ENCODE peak calls at places on chromosomes 12 and 14, in six cellular contexts. One of them, this sample, is unnamed.

GRCh38 chr12:122356192-122356635 is 66.3 kb downstream of the CLIP1 start:
- DNase-seq in NCI-H1417: peak
- DNase-seq in NCI-H1092 treated with DMSO at 0.1 percent for 48 hours: peak
- DNase-seq in RPMI8226: peak
- DNase-seq in retina: peak
- DNase-seq in iPS-NIHi11: peak
- DNase-seq in this sample: peak

GRCh38 chr14:99763527-99764221 is 29.5 kb upstream of the EML1 start:
- DNase-seq in NCI-H1417: no peak
- DNase-seq in RPMI8226: no peak
- DNase-seq in NCI-H1092 treated with DMSO at 0.1 percent for 48 hours: no peak
- DNase-seq in retina: no peak
- DNase-seq in iPS-NIHi11: no peak
- DNase-seq in this sample: no peak

GRCh38 chr12:12724421-12725085 is 7.4 kb downstream of the CDKN1B start:
- DNase-seq in NCI-H1092 treated with DMSO at 0.1 percent for 48 hours: peak
- DNase-seq in NCI-H1417: peak
- DNase-seq in iPS-NIHi11: peak
- DNase-seq in RPMI8226: no peak
- DNase-seq in retina: peak
- DNase-seq in this sample: no peak

GRCh38 chr12:52268212-52268611 is 6.2 kb upstream of the KRT86 start:
- DNase-seq in iPS-NIHi11: no peak
- DNase-seq in NCI-H1092 treated with DMSO at 0.1 percent for 48 hours: no peak
- DNase-seq in NCI-H1417: no peak
- DNase-seq in retina: no peak
- DNase-seq in RPMI8226: no peak
- DNase-seq in this sample: no peak

GRCh38 chr12:68358532-68359485 is 26.6 kb upstream of the MDM1 start:
- DNase-seq in NCI-H1092 treated with DMSO at 0.1 percent for 48 hours: peak
- DNase-seq in iPS-NIHi11: peak
- DNase-seq in NCI-H1417: no peak
- DNase-seq in retina: peak
- DNase-seq in RPMI8226: peak
- DNase-seq in this sample: peak

GRCh38 chr12:65182012-65182739 is 12.8 kb downstream of the LEMD3 start:
- DNase-seq in RPMI8226: no peak
- DNase-seq in retina: no peak
- DNase-seq in NCI-H1417: no peak
- DNase-seq in iPS-NIHi11: no peak
- DNase-seq in NCI-H1092 treated with DMSO at 0.1 percent for 48 hours: no peak
- DNase-seq in this sample: no peak

GRCh38 chr14:79426103-79426755 is 785.1 kb downstream of the DIO2 start:
- DNase-seq in NCI-H1417: peak
- DNase-seq in retina: peak
- DNase-seq in iPS-NIHi11: no peak
- DNase-seq in NCI-H1092 treated with DMSO at 0.1 percent for 48 hours: peak
- DNase-seq in RPMI8226: no peak
- DNase-seq in this sample: no peak

GRCh38 chr12:55700255-55701018 is 7.3 kb downstream of the ITGA7 start:
- DNase-seq in NCI-H1417: no peak
- DNase-seq in NCI-H1092 treated with DMSO at 0.1 percent for 48 hours: no peak
- DNase-seq in RPMI8226: peak
- DNase-seq in retina: no peak
- DNase-seq in iPS-NIHi11: no peak
- DNase-seq in this sample: no peak

GRCh38 chr12:100752841-100753240 is 41.7 kb upstream of the ANO4 start:
- DNase-seq in NCI-H1417: no peak
- DNase-seq in NCI-H1092 treated with DMSO at 0.1 percent for 48 hours: no peak
- DNase-seq in retina: no peak
- DNase-seq in RPMI8226: no peak
- DNase-seq in iPS-NIHi11: no peak
- DNase-seq in this sample: no peak

GRCh38 chr14:68507544-68508081 is 285.3 kb downstream of the ZFP36L1 start:
- DNase-seq in NCI-H1092 treated with DMSO at 0.1 percent for 48 hours: no peak
- DNase-seq in RPMI8226: peak
- DNase-seq in NCI-H1417: no peak
- DNase-seq in iPS-NIHi11: no peak
- DNase-seq in retina: no peak
- DNase-seq in this sample: no peak

GRCh38 chr12:49368240-49368600 is 958 bp downstream of the SPATS2 start:
- DNase-seq in NCI-H1092 treated with DMSO at 0.1 percent for 48 hours: no peak
- DNase-seq in RPMI8226: no peak
- DNase-seq in NCI-H1417: no peak
- DNase-seq in retina: no peak
- DNase-seq in iPS-NIHi11: no peak
- DNase-seq in this sample: no peak

GRCh38 chr12:9636807-9637206 is 29.1 kb upstream of the KLRB1 start:
- DNase-seq in NCI-H1092 treated with DMSO at 0.1 percent for 48 hours: no peak
- DNase-seq in RPMI8226: no peak
- DNase-seq in iPS-NIHi11: no peak
- DNase-seq in NCI-H1417: no peak
- DNase-seq in retina: no peak
- DNase-seq in this sample: no peak

GRCh38 chr14:31297701-31298344 is 90.2 kb upstream of the HECTD1 start:
- DNase-seq in retina: no peak
- DNase-seq in iPS-NIHi11: no peak
- DNase-seq in NCI-H1092 treated with DMSO at 0.1 percent for 48 hours: no peak
- DNase-seq in RPMI8226: no peak
- DNase-seq in NCI-H1417: no peak
- DNase-seq in this sample: no peak

GRCh38 chr14:70640938-70641547 is 673 bp upstream of the TTC9 start:
- DNase-seq in RPMI8226: peak
- DNase-seq in retina: peak
- DNase-seq in NCI-H1092 treated with DMSO at 0.1 percent for 48 hours: peak
- DNase-seq in NCI-H1417: peak
- DNase-seq in iPS-NIHi11: peak
- DNase-seq in this sample: no peak

GRCh38 chr14:21036746-21037145 is 2.1 kb upstream of the RNASE13 start:
- DNase-seq in RPMI8226: no peak
- DNase-seq in NCI-H1092 treated with DMSO at 0.1 percent for 48 hours: no peak
- DNase-seq in iPS-NIHi11: no peak
- DNase-seq in NCI-H1417: no peak
- DNase-seq in retina: no peak
- DNase-seq in this sample: no peak